ENCODE peak calls at places on chromosome 4, in six cellular contexts. G is pancreas; I is GM12864; O is CD4-positive, CD25-positive, alpha-beta regulatory T cell; B is ovary; A is lung. Z is an unnamed sample.

GRCh38 chr4:123017636-123018390 is 95.4 kb upstream of the NUDT6 start:
- DNase-seq in G (no peak), O (no peak), I (no peak), A (no peak), B (no peak), Z (no peak)

GRCh38 chr4:110793890-110794588 is 171.2 kb upstream of the PITX2 start:
- DNase-seq in I (no peak), O (no peak), G (no peak), B (no peak), A (no peak), Z (no peak)

GRCh38 chr4:6229095-6229494 is 28.7 kb upstream of the JAKMIP1 start:
- DNase-seq in B (no peak), I (no peak), A (no peak), G (no peak), O (no peak), Z (no peak)

GRCh38 chr4:13386405-13387107 is 97.6 kb downstream of the RAB28 start:
- DNase-seq in B (no peak), G (no peak), A (no peak), O (no peak), I (no peak), Z (peak; percentile 66)

GRCh38 chr4:26624042-26624441 is 40.2 kb downstream of the TBC1D19 start:
- DNase-seq in B (no peak), A (no peak), O (no peak), I (no peak), G (no peak), Z (no peak)

GRCh38 chr4:8506373-8507250 is 66.0 kb downstream of the TRMT44 start:
- DNase-seq in O (no peak), G (no peak), I (no peak), A (no peak), B (peak; percentile 88), Z (no peak)

GRCh38 chr4:23837366-23837765 is 52.5 kb downstream of the PPARGC1A start:
- DNase-seq in B (no peak), A (no peak), G (no peak), O (no peak), I (no peak), Z (no peak)

GRCh38 chr4:53734584-53735363 is 143.5 kb upstream of the LNX1 start:
- DNase-seq in O (no peak), I (no peak), B (no peak), G (no peak), A (no peak), Z (no peak)

GRCh38 chr4:99117876-99118693 is 26.0 kb downstream of the ADH4 start:
- DNase-seq in A (no peak), I (no peak), G (no peak), B (no peak), O (no peak), Z (no peak)

GRCh38 chr4:53480909-53481308 is 103.5 kb downstream of the FIP1L1 start:
- DNase-seq in I (no peak), G (no peak), O (no peak), B (no peak), A (no peak), Z (no peak)

GRCh38 chr4:187685247-187685646 is 310.3 kb upstream of the ZFP42 start:
- DNase-seq in G (no peak), A (no peak), O (no peak), B (no peak), I (no peak), Z (no peak)

GRCh38 chr4:8774071-8774470 is 97.6 kb downstream of the HMX1 start:
- DNase-seq in G (no peak), I (no peak), B (no peak), O (no peak), A (no peak), Z (no peak)

GRCh38 chr4:22679518-22679897 is 13.2 kb upstream of the GBA3 start:
- DNase-seq in A (no peak), O (no peak), I (no peak), G (no peak), B (no peak), Z (no peak)

GRCh38 chr4:41465135-41465761 is 72.7 kb upstream of the LIMCH1 start:
- DNase-seq in I (no peak), G (no peak), B (no peak), A (no peak), O (no peak), Z (no peak)

GRCh38 chr4:167234388-167234881 is at the start of gene SPOCK3:
- DNase-seq in B (peak; percentile 28), G (peak; percentile 25), O (no peak), A (peak; percentile 32), I (no peak), Z (peak; percentile 55)

GRCh38 chr4:76811604-76812412 is 86.1 kb downstream of the SOWAHB start:
- DNase-seq in A (no peak), G (no peak), O (no peak), I (no peak), B (peak; percentile 53), Z (no peak)

GRCh38 chr4:76806336-76806735 is 91.6 kb downstream of the SOWAHB start:
- DNase-seq in G (no peak), O (no peak), A (no peak), I (no peak), B (no peak), Z (no peak)

GRCh38 chr4:76806757-76807156 is 91.2 kb downstream of the SOWAHB start:
- DNase-seq in O (no peak), B (no peak), A (no peak), I (no peak), G (no peak), Z (no peak)

GRCh38 chr4:76813070-76813469 is 84.9 kb downstream of the SOWAHB start:
- DNase-seq in B (no peak), O (no peak), I (no peak), A (no peak), G (no peak), Z (no peak)

GRCh38 chr4:76809594-76810305 is 88.2 kb downstream of the SOWAHB start:
- DNase-seq in A (no peak), O (no peak), G (no peak), B (no peak), I (no peak), Z (no peak)
- H3K4me3 ChIP-seq in A (no peak overlapping the region), O (no peak overlapping the region), G (no peak overlapping the region), B (no peak overlapping the region), I (no peak overlapping the region), Z (no peak overlapping the region)

GRCh38 chr4:1199556-1200331 is 27.4 kb upstream of the SPON2 start:
- DNase-seq in G (peak; percentile 16), B (peak; percentile 34), I (no peak), O (no peak), A (no peak), Z (no peak)
- H3K4me3 ChIP-seq in G (no peak overlapping the region), B (no peak overlapping the region), I (peak overlapping the region; percentile 86), O (no peak overlapping the region), A (no peak overlapping the region), Z (peak overlapping the region; percentile 86)

DNA sequence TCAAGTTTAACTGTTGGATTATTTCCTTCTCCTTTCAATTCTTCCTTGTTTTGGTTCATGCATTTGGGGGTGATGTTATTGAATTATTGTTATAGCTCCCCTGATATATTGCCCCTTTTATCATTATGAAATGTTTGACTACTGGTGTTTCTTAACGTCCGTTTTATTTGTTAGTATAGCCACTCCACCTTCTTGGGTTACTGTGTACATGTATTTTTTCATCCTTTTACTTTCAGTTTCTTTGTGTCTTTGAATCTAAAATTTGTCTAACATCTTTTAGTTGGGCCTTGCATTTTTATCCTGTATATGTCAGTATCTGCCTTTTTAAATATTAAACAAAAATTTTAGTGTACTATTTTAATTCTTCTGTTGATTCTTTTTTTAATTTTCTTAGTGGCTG is 88.7 kb downstream of the TNIP2 start:
- DNase-seq in G (no peak), A (no peak), I (no peak), B (no peak), O (no peak), Z (no peak)
- H3K4me3 ChIP-seq in G (no peak overlapping the region), A (no peak overlapping the region), I (no peak overlapping the region), B (no peak overlapping the region), O (peak overlapping the region; percentile 75), Z (no peak overlapping the region)

GRCh38 chr4:3291411-3291968 is 1.3 kb upstream of the RGS12 start:
- DNase-seq in O (no peak), A (peak; percentile 53), G (peak; percentile 69), I (no peak), B (peak; percentile 43), Z (no peak)
- H3K4me3 ChIP-seq in O (no peak overlapping the region), A (peak overlapping the region; percentile 70), G (peak overlapping the region; percentile 87), I (peak overlapping the region; percentile 57), B (peak overlapping the region; percentile 99), Z (peak overlapping the region; percentile 66)

DNA sequence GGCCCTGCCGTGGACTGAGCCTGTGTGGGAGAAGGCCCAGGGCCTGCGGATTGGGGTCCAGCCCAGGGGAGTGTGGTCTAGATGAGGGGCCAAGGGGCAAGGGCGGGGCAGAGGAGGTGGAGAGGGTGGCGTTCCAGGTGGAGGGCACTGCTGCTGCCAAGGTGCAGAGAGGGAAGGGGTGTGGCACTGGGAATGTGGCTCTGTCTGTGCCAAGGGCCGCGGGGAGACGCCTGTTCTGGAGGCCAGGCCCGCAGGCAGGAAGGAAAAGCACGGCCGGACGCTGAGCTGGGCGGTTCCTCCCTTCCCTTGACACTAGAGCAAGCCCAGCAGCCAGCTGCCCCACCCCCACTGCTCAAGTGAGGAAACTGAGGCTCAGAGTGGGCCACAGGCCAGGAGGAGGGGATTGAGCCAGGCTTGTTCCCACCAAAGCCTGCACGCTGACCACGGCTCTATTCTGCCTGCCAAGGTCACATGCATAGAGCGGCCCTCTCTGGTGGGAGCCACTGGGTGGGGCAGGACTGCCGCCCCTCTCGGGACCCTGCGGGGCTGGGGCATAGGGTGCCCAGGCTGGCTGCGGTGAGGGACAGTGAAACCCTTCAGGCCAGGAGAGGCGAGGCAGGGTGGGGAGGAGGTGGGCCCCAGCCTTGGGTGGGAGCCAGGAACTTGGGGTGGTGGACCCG is 13.0 kb downstream of the SH3BP2 start:
- DNase-seq in G (peak; percentile 81), B (peak; percentile 48), A (peak; percentile 84), O (no peak), I (no peak), Z (no peak)
- H3K4me3 ChIP-seq in G (no peak overlapping the region), B (no peak overlapping the region), A (no peak overlapping the region), O (no peak overlapping the region), I (no peak overlapping the region), Z (no peak overlapping the region)

GRCh38 chr4:83115000-83115399 is 471 bp upstream of the PLAC8 start:
- DNase-seq in B (no peak), I (no peak), O (no peak), G (no peak), A (no peak), Z (no peak)

GRCh38 chr4:83115656-83116285 is 1.2 kb upstream of the PLAC8 start:
- DNase-seq in G (no peak), O (no peak), A (no peak), I (no peak), B (no peak), Z (no peak)

GRCh38 chr4:83112678-83113428 is 1.7 kb downstream of the PLAC8 start:
- DNase-seq in B (no peak), I (no peak), O (no peak), G (no peak), A (no peak), Z (peak; percentile 64)

GRCh38 chr4:83113429-83113786 is 1.1 kb downstream of the PLAC8 start:
- DNase-seq in O (no peak), I (no peak), A (no peak), B (no peak), G (no peak), Z (peak; percentile 35)

GRCh38 chr4:83114576-83114975 is at the start of gene PLAC8:
- DNase-seq in B (no peak), O (peak; percentile 15), I (peak; percentile 70), G (no peak), A (no peak), Z (peak; percentile 91)
- H3K4me3 ChIP-seq in B (no peak within 1 kb of the TSS), O (peak within 1 kb of the TSS; percentile 91), I (peak within 1 kb of the TSS; percentile 55), G (no peak within 1 kb of the TSS), A (no peak within 1 kb of the TSS), Z (peak within 1 kb of the TSS; percentile 54)